ENCODE peak calls at places on chromosomes 13 and 19, in nine cellular contexts. One of them, this sample, is unnamed.

GRCh38 chr13:101706651-101707050 is 254.2 kb downstream of the ITGBL1 start:
- DNase-seq in heart left ventricle: no peak
- DNase-seq in HAP-1: no peak
- DNase-seq in suprapubic skin: no peak
- DNase-seq in AG04450: peak; percentile 84
- DNase-seq in right cardiac atrium: no peak
- DNase-seq in neural progenitor cell: no peak
- DNase-seq in kidney: no peak
- DNase-seq in brain microvascular endothelial cell: peak; percentile 84
- DNase-seq in this sample: peak; percentile 15

GRCh38 chr13:90594694-90595093 is 752.8 kb upstream of the MIR17HG start:
- DNase-seq in heart left ventricle: no peak
- DNase-seq in HAP-1: no peak
- DNase-seq in suprapubic skin: no peak
- DNase-seq in AG04450: no peak
- DNase-seq in right cardiac atrium: no peak
- DNase-seq in neural progenitor cell: no peak
- DNase-seq in kidney: no peak
- DNase-seq in brain microvascular endothelial cell: peak; percentile 19
- DNase-seq in this sample: no peak

GRCh38 chr19:898663-899062 is 5.4 kb downstream of the RNU6-9 start:
- DNase-seq in heart left ventricle: no peak
- DNase-seq in HAP-1: peak; percentile 57
- DNase-seq in suprapubic skin: no peak
- DNase-seq in AG04450: no peak
- DNase-seq in right cardiac atrium: no peak
- DNase-seq in neural progenitor cell: peak; percentile 54
- DNase-seq in kidney: no peak
- DNase-seq in brain microvascular endothelial cell: no peak
- DNase-seq in this sample: peak; percentile 52

GRCh38 chr13:76019421-76020044 is 383.4 kb downstream of the LMO7 start:
- DNase-seq in heart left ventricle: no peak
- DNase-seq in HAP-1: peak; percentile 63
- DNase-seq in suprapubic skin: no peak
- DNase-seq in AG04450: no peak
- DNase-seq in right cardiac atrium: peak; percentile 50
- DNase-seq in neural progenitor cell: peak; percentile 79
- DNase-seq in kidney: peak; percentile 57
- DNase-seq in brain microvascular endothelial cell: no peak
- DNase-seq in this sample: no peak

GRCh38 chr13:43009506-43009905 is 13.9 kb upstream of the DNAJC15 start:
- DNase-seq in heart left ventricle: no peak
- DNase-seq in HAP-1: no peak
- DNase-seq in suprapubic skin: no peak
- DNase-seq in AG04450: no peak
- DNase-seq in right cardiac atrium: no peak
- DNase-seq in neural progenitor cell: no peak
- DNase-seq in kidney: no peak
- DNase-seq in brain microvascular endothelial cell: no peak
- DNase-seq in this sample: no peak

GRCh38 chr19:58118979-58119733 is 21.1 kb upstream of the ZSCAN18 start:
- DNase-seq in heart left ventricle: no peak
- DNase-seq in HAP-1: no peak
- DNase-seq in suprapubic skin: no peak
- DNase-seq in AG04450: no peak
- DNase-seq in right cardiac atrium: no peak
- DNase-seq in neural progenitor cell: no peak
- DNase-seq in kidney: no peak
- DNase-seq in brain microvascular endothelial cell: no peak
- DNase-seq in this sample: no peak

GRCh38 chr13:23866420-23867026 is 22.7 kb downstream of the MIPEP start:
- DNase-seq in heart left ventricle: no peak
- DNase-seq in HAP-1: no peak
- DNase-seq in suprapubic skin: no peak
- DNase-seq in AG04450: no peak
- DNase-seq in right cardiac atrium: no peak
- DNase-seq in neural progenitor cell: no peak
- DNase-seq in kidney: no peak
- DNase-seq in brain microvascular endothelial cell: no peak
- DNase-seq in this sample: no peak

GRCh38 chr13:102402292-102402691 is 444 bp upstream of the FGF14 start:
- DNase-seq in heart left ventricle: peak; percentile 50
- DNase-seq in HAP-1: peak; percentile 54
- DNase-seq in suprapubic skin: no peak
- DNase-seq in AG04450: no peak
- DNase-seq in right cardiac atrium: peak; percentile 64
- DNase-seq in neural progenitor cell: peak; percentile 91
- DNase-seq in kidney: peak; percentile 64
- DNase-seq in brain microvascular endothelial cell: no peak
- DNase-seq in this sample: peak; percentile 44

GRCh38 chr13:101397742-101398141 is 18.6 kb downstream of the NALCN start:
- DNase-seq in heart left ventricle: peak; percentile 30
- DNase-seq in HAP-1: no peak
- DNase-seq in suprapubic skin: no peak
- DNase-seq in AG04450: peak; percentile 66
- DNase-seq in right cardiac atrium: no peak
- DNase-seq in neural progenitor cell: no peak
- DNase-seq in kidney: no peak
- DNase-seq in brain microvascular endothelial cell: peak; percentile 77
- DNase-seq in this sample: no peak

GRCh38 chr13:98416408-98416807 is 160.5 kb downstream of the STK24 start:
- DNase-seq in heart left ventricle: no peak
- DNase-seq in HAP-1: no peak
- DNase-seq in suprapubic skin: no peak
- DNase-seq in AG04450: no peak
- DNase-seq in right cardiac atrium: no peak
- DNase-seq in neural progenitor cell: no peak
- DNase-seq in kidney: peak; percentile 87
- DNase-seq in brain microvascular endothelial cell: no peak
- DNase-seq in this sample: no peak

GRCh38 chr19:37867831-37868230 is 38.6 kb downstream of the WDR87 start:
- DNase-seq in heart left ventricle: no peak
- DNase-seq in HAP-1: no peak
- DNase-seq in suprapubic skin: no peak
- DNase-seq in AG04450: peak; percentile 53
- DNase-seq in right cardiac atrium: no peak
- DNase-seq in neural progenitor cell: no peak
- DNase-seq in kidney: no peak
- DNase-seq in brain microvascular endothelial cell: peak; percentile 29
- DNase-seq in this sample: no peak

GRCh38 chr19:33242129-33242528 is 16.5 kb upstream of the SLC7A10 start:
- DNase-seq in heart left ventricle: no peak
- DNase-seq in HAP-1: no peak
- DNase-seq in suprapubic skin: no peak
- DNase-seq in AG04450: no peak
- DNase-seq in right cardiac atrium: no peak
- DNase-seq in neural progenitor cell: no peak
- DNase-seq in kidney: no peak
- DNase-seq in brain microvascular endothelial cell: no peak
- DNase-seq in this sample: no peak

GRCh38 chr13:36919833-36920611 is at the start of gene SMAD9:
- DNase-seq in heart left ventricle: peak; percentile 86
- DNase-seq in HAP-1: peak; percentile 85
- DNase-seq in suprapubic skin: no peak
- DNase-seq in AG04450: no peak
- DNase-seq in right cardiac atrium: peak; percentile 94
- DNase-seq in neural progenitor cell: peak; percentile 91
- DNase-seq in kidney: peak; percentile 88
- DNase-seq in brain microvascular endothelial cell: peak; percentile 48
- DNase-seq in this sample: peak; percentile 86

GRCh38 chr13:113116206-113116800 is 6.3 kb upstream of the F10 start:
- DNase-seq in heart left ventricle: no peak
- DNase-seq in HAP-1: no peak
- DNase-seq in suprapubic skin: no peak
- DNase-seq in AG04450: no peak
- DNase-seq in right cardiac atrium: no peak
- DNase-seq in neural progenitor cell: no peak
- DNase-seq in kidney: peak; percentile 53
- DNase-seq in brain microvascular endothelial cell: no peak
- DNase-seq in this sample: no peak
- H3K4me3 ChIP-seq in heart left ventricle: no peak overlapping the region
- H3K4me3 ChIP-seq in HAP-1: no peak overlapping the region
- H3K4me3 ChIP-seq in suprapubic skin: no peak overlapping the region
- H3K4me3 ChIP-seq in AG04450: no peak overlapping the region
- H3K4me3 ChIP-seq in right cardiac atrium: no peak overlapping the region
- H3K4me3 ChIP-seq in neural progenitor cell: no peak overlapping the region
- H3K4me3 ChIP-seq in kidney: no peak overlapping the region
- H3K4me3 ChIP-seq in brain microvascular endothelial cell: no peak overlapping the region
- H3K4me3 ChIP-seq in this sample: no peak overlapping the region

GRCh38 chr19:49895566-49896297 is 955 bp downstream of the IL4I1 start:
- DNase-seq in heart left ventricle: no peak
- DNase-seq in HAP-1: no peak
- DNase-seq in suprapubic skin: no peak
- DNase-seq in AG04450: no peak
- DNase-seq in right cardiac atrium: peak; percentile 58
- DNase-seq in neural progenitor cell: no peak
- DNase-seq in kidney: no peak
- DNase-seq in brain microvascular endothelial cell: no peak
- DNase-seq in this sample: no peak

GRCh38 chr19:49893135-49893534 is 3.6 kb downstream of the IL4I1 start:
- DNase-seq in heart left ventricle: no peak
- DNase-seq in HAP-1: no peak
- DNase-seq in suprapubic skin: no peak
- DNase-seq in AG04450: no peak
- DNase-seq in right cardiac atrium: no peak
- DNase-seq in neural progenitor cell: no peak
- DNase-seq in kidney: no peak
- DNase-seq in brain microvascular endothelial cell: no peak
- DNase-seq in this sample: no peak

GRCh38 chr19:49894879-49895565 is 1.7 kb downstream of the IL4I1 start:
- DNase-seq in heart left ventricle: no peak
- DNase-seq in HAP-1: no peak
- DNase-seq in suprapubic skin: no peak
- DNase-seq in AG04450: no peak
- DNase-seq in right cardiac atrium: no peak
- DNase-seq in neural progenitor cell: no peak
- DNase-seq in kidney: no peak
- DNase-seq in brain microvascular endothelial cell: no peak
- DNase-seq in this sample: no peak

GRCh38 chr19:49894011-49894664 is 2.5 kb downstream of the IL4I1 start:
- DNase-seq in heart left ventricle: no peak
- DNase-seq in HAP-1: no peak
- DNase-seq in suprapubic skin: no peak
- DNase-seq in AG04450: no peak
- DNase-seq in right cardiac atrium: peak; percentile 58
- DNase-seq in neural progenitor cell: no peak
- DNase-seq in kidney: no peak
- DNase-seq in brain microvascular endothelial cell: no peak
- DNase-seq in this sample: no peak

DNA sequence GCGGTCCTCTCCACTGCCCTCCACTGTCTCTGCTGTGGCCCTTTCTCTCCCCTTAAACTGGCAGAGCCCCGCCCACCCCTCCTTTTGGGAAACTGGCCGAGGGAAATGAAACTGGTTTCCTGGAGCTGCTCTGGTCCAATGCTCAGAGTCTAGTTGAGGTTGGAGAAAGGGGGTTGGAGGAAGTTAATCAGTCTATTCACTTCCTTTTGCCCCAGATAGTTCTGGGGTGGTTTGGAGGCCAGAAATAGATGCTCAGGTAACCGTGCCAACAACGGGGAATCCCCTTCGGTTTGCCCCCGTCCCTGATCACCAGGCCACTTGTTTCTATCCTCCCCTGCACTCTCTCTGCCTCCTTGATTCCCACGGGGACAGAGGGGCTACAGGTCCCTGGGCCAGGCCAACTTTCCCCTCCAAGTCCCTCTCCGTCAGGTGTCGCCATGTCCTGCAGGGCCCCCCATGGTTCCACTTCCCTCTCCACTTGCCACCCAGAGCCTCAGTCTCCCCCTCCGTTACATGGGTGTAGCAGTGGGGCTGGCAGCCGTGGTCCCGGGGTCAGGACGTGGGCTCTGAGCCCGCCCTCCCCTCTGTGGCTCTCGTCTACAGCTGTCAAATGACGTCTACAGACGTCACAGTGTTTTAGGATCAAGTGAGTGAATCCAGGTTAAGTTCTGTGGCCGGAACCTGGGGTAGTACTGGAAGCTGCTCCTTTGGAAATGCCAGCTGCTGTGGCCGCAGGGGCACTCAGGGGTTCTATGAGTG is at the start of gene IL4I1:
- DNase-seq in heart left ventricle: no peak
- DNase-seq in HAP-1: no peak
- DNase-seq in suprapubic skin: no peak
- DNase-seq in AG04450: no peak
- DNase-seq in right cardiac atrium: peak; percentile 75
- DNase-seq in neural progenitor cell: no peak
- DNase-seq in kidney: no peak
- DNase-seq in brain microvascular endothelial cell: no peak
- DNase-seq in this sample: no peak
- H3K4me3 ChIP-seq in heart left ventricle: peak within 1 kb of the TSS; percentile 14
- H3K4me3 ChIP-seq in HAP-1: no peak within 1 kb of the TSS
- H3K4me3 ChIP-seq in suprapubic skin: peak within 1 kb of the TSS; percentile 5
- H3K4me3 ChIP-seq in AG04450: no peak within 1 kb of the TSS
- H3K4me3 ChIP-seq in right cardiac atrium: no peak within 1 kb of the TSS
- H3K4me3 ChIP-seq in neural progenitor cell: no peak within 1 kb of the TSS
- H3K4me3 ChIP-seq in kidney: no peak within 1 kb of the TSS
- H3K4me3 ChIP-seq in brain microvascular endothelial cell: no peak within 1 kb of the TSS
- H3K4me3 ChIP-seq in this sample: no peak within 1 kb of the TSS

GRCh38 chr19:55134732-55135131 is 14.3 kb downstream of the TNNT1 start:
- DNase-seq in heart left ventricle: no peak
- DNase-seq in HAP-1: no peak
- DNase-seq in suprapubic skin: no peak
- DNase-seq in AG04450: no peak
- DNase-seq in right cardiac atrium: no peak
- DNase-seq in neural progenitor cell: no peak
- DNase-seq in kidney: no peak
- DNase-seq in brain microvascular endothelial cell: no peak
- DNase-seq in this sample: no peak
- H3K4me3 ChIP-seq in heart left ventricle: no peak overlapping the region
- H3K4me3 ChIP-seq in HAP-1: no peak overlapping the region
- H3K4me3 ChIP-seq in suprapubic skin: no peak overlapping the region
- H3K4me3 ChIP-seq in AG04450: no peak overlapping the region
- H3K4me3 ChIP-seq in right cardiac atrium: no peak overlapping the region
- H3K4me3 ChIP-seq in neural progenitor cell: no peak overlapping the region
- H3K4me3 ChIP-seq in kidney: no peak overlapping the region
- H3K4me3 ChIP-seq in brain microvascular endothelial cell: no peak overlapping the region
- H3K4me3 ChIP-seq in this sample: no peak overlapping the region

DNA sequence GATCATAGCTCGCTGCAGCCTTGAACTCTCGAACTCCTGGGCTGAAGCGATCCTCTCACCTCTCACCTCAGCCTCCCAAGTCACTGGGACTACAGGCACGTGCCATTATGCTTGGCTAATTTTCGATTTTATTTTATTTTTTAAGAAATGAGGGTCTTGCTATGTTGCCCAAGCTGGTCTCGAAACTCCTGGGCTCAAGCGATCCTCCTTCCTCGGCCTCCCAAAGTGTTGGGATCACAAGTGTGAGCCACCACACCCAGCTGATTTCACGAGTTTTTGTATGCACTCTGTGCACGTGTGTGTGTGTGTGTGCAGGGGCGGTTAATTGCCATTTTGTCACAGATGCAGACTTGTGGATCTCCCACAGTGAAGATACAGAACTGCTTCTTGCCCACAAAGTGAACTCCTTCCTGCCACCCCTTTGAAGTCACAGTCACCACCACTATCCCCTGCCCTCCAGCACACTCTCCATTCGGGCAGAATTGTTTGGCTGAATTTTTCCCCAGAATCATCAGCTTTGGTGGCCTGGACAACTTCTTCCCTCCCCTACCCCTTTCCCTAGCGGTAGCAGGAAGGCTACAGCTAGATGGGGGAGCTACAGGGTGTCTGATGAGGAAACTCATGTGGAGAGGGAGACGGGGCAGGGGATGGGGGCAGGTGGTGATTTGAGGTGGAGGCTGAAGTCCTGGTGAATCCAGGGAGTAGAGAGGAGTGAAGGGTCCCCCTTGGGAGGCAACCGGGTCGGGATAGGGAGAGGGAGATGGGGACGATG is 59.6 kb downstream of the CELF5 start:
- DNase-seq in heart left ventricle: no peak
- DNase-seq in HAP-1: no peak
- DNase-seq in suprapubic skin: no peak
- DNase-seq in AG04450: no peak
- DNase-seq in right cardiac atrium: no peak
- DNase-seq in neural progenitor cell: no peak
- DNase-seq in kidney: no peak
- DNase-seq in brain microvascular endothelial cell: no peak
- DNase-seq in this sample: no peak
- H3K4me3 ChIP-seq in heart left ventricle: no peak overlapping the region
- H3K4me3 ChIP-seq in HAP-1: peak overlapping the region; percentile 25
- H3K4me3 ChIP-seq in suprapubic skin: no peak overlapping the region
- H3K4me3 ChIP-seq in AG04450: peak overlapping the region; percentile 31
- H3K4me3 ChIP-seq in right cardiac atrium: no peak overlapping the region
- H3K4me3 ChIP-seq in neural progenitor cell: peak overlapping the region; percentile 46
- H3K4me3 ChIP-seq in kidney: no peak overlapping the region
- H3K4me3 ChIP-seq in brain microvascular endothelial cell: no peak overlapping the region
- H3K4me3 ChIP-seq in this sample: peak overlapping the region; percentile 25

This sample was measured in psoas muscle.